ENCODE peak calls at places on chromosomes 3 and 15, in five cellular contexts. One of them, this sample, is unnamed. For H3K27me3, the result is how much of the 10 kb centered on the place peaks cover.

GRCh38 chr15:57646057-57646456 is 54.4 kb downstream of the MYZAP start:
- DNase-seq in heart left ventricle: no peak
- DNase-seq in endothelial cell of umbilical vein: no peak
- DNase-seq in right lobe of liver: no peak
- DNase-seq in transverse colon: no peak
- DNase-seq in this sample: no peak

GRCh38 chr15:101464246-101464998 is 25.1 kb downstream of the PCSK6 start:
- DNase-seq in heart left ventricle: no peak
- DNase-seq in endothelial cell of umbilical vein: no peak
- DNase-seq in right lobe of liver: no peak
- DNase-seq in transverse colon: no peak
- DNase-seq in this sample: no peak

GRCh38 chr3:195194559-195195161 is 76.3 kb downstream of the XXYLT1 start:
- DNase-seq in heart left ventricle: no peak
- DNase-seq in endothelial cell of umbilical vein: peak
- DNase-seq in right lobe of liver: no peak
- DNase-seq in transverse colon: no peak
- DNase-seq in this sample: no peak

GRCh38 chr15:75030424-75030823 is 7.0 kb downstream of the PPCDC start:
- DNase-seq in heart left ventricle: peak
- DNase-seq in endothelial cell of umbilical vein: no peak
- DNase-seq in right lobe of liver: no peak
- DNase-seq in transverse colon: no peak
- DNase-seq in this sample: no peak

GRCh38 chr3:149207475-149207874 is 14.2 kb downstream of the CP start:
- DNase-seq in heart left ventricle: no peak
- DNase-seq in endothelial cell of umbilical vein: no peak
- DNase-seq in right lobe of liver: no peak
- DNase-seq in transverse colon: no peak
- DNase-seq in this sample: no peak

GRCh38 chr15:43998607-43999006 is 171.8 kb downstream of the WDR76 start:
- DNase-seq in heart left ventricle: peak
- DNase-seq in endothelial cell of umbilical vein: peak
- DNase-seq in right lobe of liver: no peak
- DNase-seq in transverse colon: peak
- DNase-seq in this sample: peak

GRCh38 chr3:95815828-95816227 is 998.6 kb upstream of the EPHA6 start:
- DNase-seq in heart left ventricle: no peak
- DNase-seq in endothelial cell of umbilical vein: no peak
- DNase-seq in right lobe of liver: no peak
- DNase-seq in transverse colon: no peak
- DNase-seq in this sample: no peak

GRCh38 chr3:29128004-29128403 is 152.9 kb upstream of the RBMS3 start:
- DNase-seq in heart left ventricle: no peak
- DNase-seq in endothelial cell of umbilical vein: peak
- DNase-seq in right lobe of liver: no peak
- DNase-seq in transverse colon: no peak
- DNase-seq in this sample: no peak

GRCh38 chr3:122560680-122561079 is 3.4 kb downstream of the PARP9 start:
- DNase-seq in heart left ventricle: no peak
- DNase-seq in endothelial cell of umbilical vein: peak
- DNase-seq in right lobe of liver: no peak
- DNase-seq in transverse colon: peak
- DNase-seq in this sample: peak

GRCh38 chr3:125280966-125281365 is 68.4 kb upstream of the SLC12A8 start:
- DNase-seq in heart left ventricle: no peak
- DNase-seq in endothelial cell of umbilical vein: peak
- DNase-seq in right lobe of liver: no peak
- DNase-seq in transverse colon: no peak
- DNase-seq in this sample: no peak

GRCh38 chr15:29094711-29095110 is 174.9 kb downstream of the NSMCE3 start:
- DNase-seq in heart left ventricle: no peak
- DNase-seq in endothelial cell of umbilical vein: no peak
- DNase-seq in right lobe of liver: no peak
- DNase-seq in transverse colon: no peak
- DNase-seq in this sample: no peak

GRCh38 chr3:46214751-46215352 is 6.7 kb upstream of the CCR1 start:
- DNase-seq in heart left ventricle: no peak
- DNase-seq in endothelial cell of umbilical vein: no peak
- DNase-seq in right lobe of liver: no peak
- DNase-seq in transverse colon: no peak
- DNase-seq in this sample: no peak

GRCh38 chr3:118550122-118550521 is 484.5 kb downstream of the IGSF11 start:
- DNase-seq in heart left ventricle: no peak
- DNase-seq in endothelial cell of umbilical vein: peak
- DNase-seq in right lobe of liver: no peak
- DNase-seq in transverse colon: no peak
- DNase-seq in this sample: no peak

GRCh38 chr15:90249123-90249863 is at the start of gene TTLL13:
- DNase-seq in heart left ventricle: peak
- DNase-seq in endothelial cell of umbilical vein: peak
- DNase-seq in right lobe of liver: peak
- DNase-seq in transverse colon: peak
- DNase-seq in this sample: peak

GRCh38 chr15:41990691-41991090 is 18.3 kb upstream of the EHD4 start:
- DNase-seq in heart left ventricle: no peak
- DNase-seq in endothelial cell of umbilical vein: no peak
- DNase-seq in right lobe of liver: peak
- DNase-seq in transverse colon: no peak
- DNase-seq in this sample: no peak

GRCh38 chr3:71537211-71537611 is 46.3 kb downstream of the FOXP1 start:
- DNase-seq in heart left ventricle: no peak
- DNase-seq in endothelial cell of umbilical vein: peak
- DNase-seq in right lobe of liver: no peak
- DNase-seq in transverse colon: no peak
- DNase-seq in this sample: peak

GRCh38 chr3:45479627-45480026 is 91.3 kb downstream of the LARS2 start:
- DNase-seq in heart left ventricle: no peak
- DNase-seq in endothelial cell of umbilical vein: no peak
- DNase-seq in right lobe of liver: no peak
- DNase-seq in transverse colon: no peak
- DNase-seq in this sample: no peak

GRCh38 chr15:48555244-48555804 is 90.2 kb downstream of the FBN1 start:
- DNase-seq in heart left ventricle: no peak
- DNase-seq in endothelial cell of umbilical vein: peak
- DNase-seq in right lobe of liver: no peak
- DNase-seq in transverse colon: no peak
- DNase-seq in this sample: no peak

GRCh38 chr3:72584262-72584661 is 264.0 kb downstream of the SHQ1 start:
- DNase-seq in heart left ventricle: no peak
- DNase-seq in endothelial cell of umbilical vein: no peak
- DNase-seq in right lobe of liver: no peak
- DNase-seq in transverse colon: no peak
- DNase-seq in this sample: no peak
- TF ChIP-seq POLR2A in heart left ventricle: no peak
- TF ChIP-seq POLR2A in endothelial cell of umbilical vein: no peak
- TF ChIP-seq POLR2A in right lobe of liver: no peak
- TF ChIP-seq POLR2A in transverse colon: no peak
- TF ChIP-seq POLR2A in this sample: no peak

DNA sequence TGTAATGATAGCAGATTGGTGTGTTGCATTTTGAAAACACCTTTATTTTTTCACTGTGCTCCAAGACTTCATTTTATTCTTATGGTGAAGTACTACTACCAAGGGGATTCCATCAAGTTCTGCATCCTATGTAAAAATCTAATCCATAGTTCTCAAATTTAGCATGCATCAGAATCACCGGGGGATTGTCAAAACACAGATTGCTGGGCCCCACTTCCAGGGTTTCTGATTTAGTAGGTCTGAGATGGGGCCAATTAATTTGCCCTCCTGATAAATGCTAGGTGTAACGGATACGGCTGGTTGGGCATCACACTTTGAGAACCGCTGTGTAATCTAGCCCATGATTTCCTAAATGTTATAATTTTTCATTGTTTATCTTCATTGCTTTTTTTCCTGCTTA is 692 bp downstream of the ZWILCH start:
- DNase-seq in heart left ventricle: no peak
- DNase-seq in endothelial cell of umbilical vein: no peak
- DNase-seq in right lobe of liver: no peak
- DNase-seq in transverse colon: no peak
- DNase-seq in this sample: no peak
- H3K27ac ChIP-seq in heart left ventricle: peak
- H3K27ac ChIP-seq in endothelial cell of umbilical vein: peak
- H3K27ac ChIP-seq in right lobe of liver: no peak
- H3K27ac ChIP-seq in transverse colon: peak
- H3K27ac ChIP-seq in this sample: no peak

DNA sequence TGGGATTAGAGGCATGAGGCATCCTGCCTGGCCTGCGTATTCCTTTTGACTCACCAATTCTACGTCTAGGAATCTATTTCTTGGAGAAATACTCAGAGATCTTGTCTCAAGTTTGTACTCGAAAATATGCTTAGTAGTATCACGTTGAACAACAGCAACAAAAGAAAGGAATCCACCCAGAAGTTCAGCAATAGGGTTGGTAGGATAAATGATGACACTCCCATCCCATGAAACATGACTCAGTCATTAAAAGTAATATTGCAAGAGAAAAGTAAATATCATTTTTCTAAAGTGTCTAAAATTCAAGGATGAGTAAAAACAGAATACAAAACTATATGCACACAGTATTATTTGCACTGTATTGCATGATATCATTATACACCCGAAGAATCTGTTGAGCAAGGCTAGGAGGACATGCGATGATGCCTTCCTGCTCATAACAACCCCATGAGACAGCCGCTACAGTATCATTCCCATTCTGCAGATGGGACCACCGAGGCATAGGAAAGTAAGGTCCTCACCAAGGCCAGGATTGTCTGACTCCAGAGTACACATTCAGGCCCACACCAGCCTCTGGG is 61.5 kb downstream of the SLC6A1 start:
- DNase-seq in heart left ventricle: no peak
- DNase-seq in endothelial cell of umbilical vein: no peak
- DNase-seq in right lobe of liver: no peak
- DNase-seq in transverse colon: no peak
- DNase-seq in this sample: no peak
- H3K27me3 ChIP-seq in heart left ventricle: under half
- H3K27me3 ChIP-seq in endothelial cell of umbilical vein: under half
- H3K27me3 ChIP-seq in right lobe of liver: under half
- H3K27me3 ChIP-seq in transverse colon: under half
- H3K27me3 ChIP-seq in this sample: under half

GRCh38 chr3:11154953-11155325 is 646 bp downstream of the HRH1 start:
- DNase-seq in heart left ventricle: no peak
- DNase-seq in endothelial cell of umbilical vein: no peak
- DNase-seq in right lobe of liver: no peak
- DNase-seq in transverse colon: no peak
- DNase-seq in this sample: no peak

GRCh38 chr3:11157406-11157805 is 3.1 kb downstream of the HRH1 start:
- DNase-seq in heart left ventricle: no peak
- DNase-seq in endothelial cell of umbilical vein: no peak
- DNase-seq in right lobe of liver: no peak
- DNase-seq in transverse colon: no peak
- DNase-seq in this sample: no peak

GRCh38 chr3:11156026-11156410 is 1.7 kb downstream of the HRH1 start:
- DNase-seq in heart left ventricle: no peak
- DNase-seq in endothelial cell of umbilical vein: no peak
- DNase-seq in right lobe of liver: no peak
- DNase-seq in transverse colon: no peak
- DNase-seq in this sample: no peak

GRCh38 chr3:11154036-11154952 is at the start of gene HRH1:
- DNase-seq in heart left ventricle: peak
- DNase-seq in endothelial cell of umbilical vein: peak
- DNase-seq in right lobe of liver: no peak
- DNase-seq in transverse colon: peak
- DNase-seq in this sample: no peak

DNA sequence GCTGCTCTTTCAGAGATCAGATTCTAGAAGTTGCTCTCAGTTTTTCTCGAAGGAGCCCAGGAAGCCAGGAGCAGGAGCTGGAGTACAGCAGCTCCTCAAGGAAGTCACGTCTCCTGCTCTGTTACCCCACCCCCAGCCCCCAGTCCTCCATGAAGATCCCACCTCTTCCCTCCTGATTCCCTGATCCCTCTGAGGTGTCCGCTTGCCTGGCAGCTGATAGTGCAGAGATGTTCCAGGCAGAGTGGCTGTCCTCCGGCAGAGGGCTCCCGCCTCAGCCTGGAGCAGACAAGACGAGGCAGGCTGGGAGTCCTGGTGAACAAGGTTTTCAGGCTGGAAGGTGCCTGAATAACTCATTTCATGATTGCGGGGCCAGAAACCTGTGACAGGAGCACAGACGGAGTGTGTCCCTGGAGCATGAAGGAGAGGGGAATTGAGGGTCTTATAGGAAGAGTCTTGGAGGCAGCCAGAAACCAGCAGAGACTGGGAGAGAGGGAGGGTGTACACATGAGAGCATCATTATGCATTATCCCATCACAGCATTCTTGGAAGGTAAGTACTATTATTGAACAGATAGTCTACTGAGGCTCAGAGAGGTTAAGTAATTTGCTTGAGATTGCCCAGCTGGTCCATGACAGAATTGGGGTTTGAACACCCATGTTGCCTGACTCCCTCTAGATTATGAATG is 1.2 kb downstream of the HRH1 start:
- DNase-seq in heart left ventricle: peak
- DNase-seq in endothelial cell of umbilical vein: peak
- DNase-seq in right lobe of liver: peak
- DNase-seq in transverse colon: peak
- DNase-seq in this sample: peak
- TF ChIP-seq POLR2A in heart left ventricle: no peak
- TF ChIP-seq POLR2A in endothelial cell of umbilical vein: no peak
- TF ChIP-seq POLR2A in right lobe of liver: no peak
- TF ChIP-seq POLR2A in transverse colon: no peak
- TF ChIP-seq POLR2A in this sample: no peak

GRCh38 chr15:40449275-40449674 is 8.5 kb downstream of the BAHD1 start:
- DNase-seq in heart left ventricle: no peak
- DNase-seq in endothelial cell of umbilical vein: no peak
- DNase-seq in right lobe of liver: no peak
- DNase-seq in transverse colon: no peak
- DNase-seq in this sample: no peak

GRCh38 chr15:40448354-40448753 is 7.6 kb downstream of the BAHD1 start:
- DNase-seq in heart left ventricle: no peak
- DNase-seq in endothelial cell of umbilical vein: no peak
- DNase-seq in right lobe of liver: no peak
- DNase-seq in transverse colon: peak
- DNase-seq in this sample: no peak

GRCh38 chr15:40452296-40453090 is 11.7 kb downstream of the BAHD1 start:
- DNase-seq in heart left ventricle: peak
- DNase-seq in endothelial cell of umbilical vein: no peak
- DNase-seq in right lobe of liver: no peak
- DNase-seq in transverse colon: no peak
- DNase-seq in this sample: no peak

GRCh38 chr15:40450047-40450446 is 9.3 kb downstream of the BAHD1 start:
- DNase-seq in heart left ventricle: no peak
- DNase-seq in endothelial cell of umbilical vein: no peak
- DNase-seq in right lobe of liver: no peak
- DNase-seq in transverse colon: no peak
- DNase-seq in this sample: no peak

DNA sequence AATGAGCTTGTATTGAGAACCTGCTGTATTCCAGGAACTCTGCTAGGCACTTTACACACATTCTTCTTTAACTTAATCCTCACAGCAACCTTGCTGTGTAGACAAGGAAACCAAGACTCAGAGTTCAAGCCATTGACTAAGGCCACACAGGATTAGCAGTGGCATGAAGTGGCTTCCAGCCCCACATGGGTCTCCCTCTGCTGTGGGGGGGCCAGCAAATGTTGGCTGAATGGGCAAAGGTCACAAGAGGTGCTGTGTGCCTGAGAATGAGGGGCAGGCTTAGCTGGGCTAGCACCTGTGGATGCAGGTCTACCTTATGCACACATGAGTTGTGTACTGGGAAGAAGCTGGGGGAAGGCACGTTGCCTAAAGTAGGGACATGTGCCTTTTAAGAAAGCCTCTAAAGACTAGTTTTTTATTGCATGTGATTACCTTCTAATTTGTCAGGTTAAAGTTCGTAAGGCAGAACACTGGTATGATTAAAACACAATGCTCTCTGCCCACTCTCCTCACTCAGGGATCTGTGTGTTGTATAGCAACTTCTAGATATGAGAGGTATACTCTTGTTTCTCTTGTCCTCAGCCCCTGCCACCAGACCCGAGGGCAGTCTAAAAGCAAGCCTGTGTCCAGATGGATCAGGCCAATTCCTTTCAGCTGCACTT is 10.9 kb downstream of the BAHD1 start:
- DNase-seq in heart left ventricle: no peak
- DNase-seq in endothelial cell of umbilical vein: no peak
- DNase-seq in right lobe of liver: no peak
- DNase-seq in transverse colon: peak
- DNase-seq in this sample: no peak
- H3K27ac ChIP-seq in heart left ventricle: no peak
- H3K27ac ChIP-seq in endothelial cell of umbilical vein: no peak
- H3K27ac ChIP-seq in right lobe of liver: no peak
- H3K27ac ChIP-seq in transverse colon: peak
- H3K27ac ChIP-seq in this sample: no peak